ENCODE peak calls at places on chromosomes 6 and 20, in eight cellular contexts. One of them, this sample, is unnamed.

GRCh38 chr6:40312213-40313015 is 274.8 kb downstream of the LRFN2 start:
- DNase-seq in WTC11: no peak
- DNase-seq in foreskin fibroblast: no peak
- DNase-seq in NCI-H1417: no peak
- DNase-seq in LoVo: no peak
- DNase-seq in cardiac fibroblast: no peak
- DNase-seq in NCI-H1105 treated with DMSO at 0.1 percent for 48 hours: no peak
- DNase-seq in aorta: no peak
- DNase-seq in this sample: no peak

GRCh38 chr20:62627901-62628612 is 14.2 kb upstream of the SLCO4A1 start:
- DNase-seq in aorta: no peak
- DNase-seq in foreskin fibroblast: peak; percentile 59
- DNase-seq in NCI-H1417: peak; percentile 20
- DNase-seq in WTC11: no peak
- DNase-seq in NCI-H1105 treated with DMSO at 0.1 percent for 48 hours: no peak
- DNase-seq in LoVo: no peak
- DNase-seq in cardiac fibroblast: no peak
- DNase-seq in this sample: no peak

GRCh38 chr20:47262365-47263013 is 94.0 kb downstream of the ZMYND8 start:
- DNase-seq in NCI-H1105 treated with DMSO at 0.1 percent for 48 hours: peak; percentile 80
- DNase-seq in aorta: peak; percentile 39
- DNase-seq in foreskin fibroblast: no peak
- DNase-seq in LoVo: no peak
- DNase-seq in WTC11: no peak
- DNase-seq in NCI-H1417: peak; percentile 38
- DNase-seq in cardiac fibroblast: no peak
- DNase-seq in this sample: no peak

GRCh38 chr6:36427781-36428345 is 14.8 kb downstream of the PXT1 start:
- DNase-seq in aorta: no peak
- DNase-seq in cardiac fibroblast: peak; percentile 69
- DNase-seq in NCI-H1417: no peak
- DNase-seq in foreskin fibroblast: no peak
- DNase-seq in LoVo: no peak
- DNase-seq in NCI-H1105 treated with DMSO at 0.1 percent for 48 hours: no peak
- DNase-seq in WTC11: no peak
- DNase-seq in this sample: no peak

GRCh38 chr20:58647814-58648501 is 3.1 kb upstream of the STX16 start:
- DNase-seq in aorta: no peak
- DNase-seq in cardiac fibroblast: peak; percentile 81
- DNase-seq in LoVo: no peak
- DNase-seq in WTC11: peak; percentile 8
- DNase-seq in NCI-H1105 treated with DMSO at 0.1 percent for 48 hours: no peak
- DNase-seq in NCI-H1417: no peak
- DNase-seq in foreskin fibroblast: no peak
- DNase-seq in this sample: no peak

GRCh38 chr6:169225131-169225576 is 28.5 kb downstream of the THBS2 start:
- DNase-seq in aorta: peak; percentile 70
- DNase-seq in cardiac fibroblast: no peak
- DNase-seq in NCI-H1105 treated with DMSO at 0.1 percent for 48 hours: no peak
- DNase-seq in WTC11: no peak
- DNase-seq in NCI-H1417: no peak
- DNase-seq in LoVo: no peak
- DNase-seq in foreskin fibroblast: no peak
- DNase-seq in this sample: peak; percentile 70

GRCh38 chr20:63624486-63624885 is 2.4 kb downstream of the GMEB2 start:
- DNase-seq in cardiac fibroblast: peak; percentile 31
- DNase-seq in LoVo: no peak
- DNase-seq in aorta: peak; percentile 31
- DNase-seq in NCI-H1105 treated with DMSO at 0.1 percent for 48 hours: no peak
- DNase-seq in WTC11: no peak
- DNase-seq in NCI-H1417: no peak
- DNase-seq in foreskin fibroblast: peak; percentile 34
- DNase-seq in this sample: no peak

GRCh38 chr6:133504761-133505160 is 263.6 kb downstream of the EYA4 start:
- DNase-seq in NCI-H1105 treated with DMSO at 0.1 percent for 48 hours: no peak
- DNase-seq in foreskin fibroblast: no peak
- DNase-seq in NCI-H1417: no peak
- DNase-seq in cardiac fibroblast: peak; percentile 6
- DNase-seq in LoVo: no peak
- DNase-seq in aorta: no peak
- DNase-seq in WTC11: no peak
- DNase-seq in this sample: no peak

GRCh38 chr6:79778794-79779193 is 147.7 kb downstream of the SH3BGRL2 start:
- DNase-seq in aorta: no peak
- DNase-seq in NCI-H1105 treated with DMSO at 0.1 percent for 48 hours: no peak
- DNase-seq in NCI-H1417: no peak
- DNase-seq in LoVo: no peak
- DNase-seq in WTC11: no peak
- DNase-seq in foreskin fibroblast: no peak
- DNase-seq in cardiac fibroblast: no peak
- DNase-seq in this sample: no peak

GRCh38 chr6:34610819-34611477 is 54.8 kb upstream of the SPDEF start:
- DNase-seq in aorta: no peak
- DNase-seq in NCI-H1417: no peak
- DNase-seq in LoVo: peak; percentile 50
- DNase-seq in cardiac fibroblast: peak; percentile 91
- DNase-seq in foreskin fibroblast: peak; percentile 87
- DNase-seq in WTC11: no peak
- DNase-seq in NCI-H1105 treated with DMSO at 0.1 percent for 48 hours: no peak
- DNase-seq in this sample: no peak

GRCh38 chr6:158496700-158497099 is 63.2 kb upstream of the TMEM181 start:
- DNase-seq in WTC11: no peak
- DNase-seq in aorta: no peak
- DNase-seq in LoVo: no peak
- DNase-seq in cardiac fibroblast: no peak
- DNase-seq in foreskin fibroblast: no peak
- DNase-seq in NCI-H1105 treated with DMSO at 0.1 percent for 48 hours: peak; percentile 15
- DNase-seq in NCI-H1417: peak; percentile 28
- DNase-seq in this sample: no peak

GRCh38 chr6:54282186-54282585 is 26.1 kb upstream of the TINAG start:
- DNase-seq in WTC11: no peak
- DNase-seq in aorta: no peak
- DNase-seq in NCI-H1417: no peak
- DNase-seq in NCI-H1105 treated with DMSO at 0.1 percent for 48 hours: no peak
- DNase-seq in foreskin fibroblast: peak; percentile 94
- DNase-seq in cardiac fibroblast: peak; percentile 61
- DNase-seq in LoVo: peak; percentile 10
- DNase-seq in this sample: no peak

GRCh38 chr6:26249959-26250805 is 114.8 kb upstream of the BTN3A2 start:
- DNase-seq in NCI-H1417: peak; percentile 94
- DNase-seq in aorta: peak; percentile 78
- DNase-seq in NCI-H1105 treated with DMSO at 0.1 percent for 48 hours: peak; percentile 94
- DNase-seq in foreskin fibroblast: no peak
- DNase-seq in LoVo: peak; percentile 68
- DNase-seq in WTC11: peak; percentile 74
- DNase-seq in cardiac fibroblast: peak; percentile 83
- DNase-seq in this sample: no peak

GRCh38 chr6:149933461-149933860 is 8.4 kb upstream of the ULBP2 start:
- DNase-seq in LoVo: no peak
- DNase-seq in aorta: no peak
- DNase-seq in NCI-H1105 treated with DMSO at 0.1 percent for 48 hours: no peak
- DNase-seq in cardiac fibroblast: no peak
- DNase-seq in WTC11: no peak
- DNase-seq in foreskin fibroblast: no peak
- DNase-seq in NCI-H1417: peak; percentile 40
- DNase-seq in this sample: peak; percentile 29

GRCh38 chr6:26194774-26195375 is 107.6 kb downstream of the HFE start:
- DNase-seq in NCI-H1105 treated with DMSO at 0.1 percent for 48 hours: no peak
- DNase-seq in LoVo: no peak
- DNase-seq in NCI-H1417: no peak
- DNase-seq in aorta: no peak
- DNase-seq in WTC11: no peak
- DNase-seq in cardiac fibroblast: no peak
- DNase-seq in foreskin fibroblast: no peak
- DNase-seq in this sample: no peak

GRCh38 chr20:36591281-36591680 is 14.3 kb upstream of the RAB5IF start:
- DNase-seq in NCI-H1105 treated with DMSO at 0.1 percent for 48 hours: no peak
- DNase-seq in foreskin fibroblast: no peak
- DNase-seq in NCI-H1417: no peak
- DNase-seq in cardiac fibroblast: no peak
- DNase-seq in aorta: no peak
- DNase-seq in LoVo: no peak
- DNase-seq in WTC11: no peak
- DNase-seq in this sample: no peak

GRCh38 chr6:34543421-34543820 is 12.7 kb downstream of the SPDEF start:
- DNase-seq in cardiac fibroblast: peak; percentile 71
- DNase-seq in NCI-H1105 treated with DMSO at 0.1 percent for 48 hours: no peak
- DNase-seq in WTC11: no peak
- DNase-seq in LoVo: no peak
- DNase-seq in NCI-H1417: no peak
- DNase-seq in foreskin fibroblast: peak; percentile 58
- DNase-seq in aorta: no peak
- DNase-seq in this sample: no peak

GRCh38 chr20:33984320-33984719 is 9.4 kb upstream of the RALY start:
- DNase-seq in aorta: no peak
- DNase-seq in LoVo: no peak
- DNase-seq in cardiac fibroblast: no peak
- DNase-seq in NCI-H1417: peak; percentile 44
- DNase-seq in foreskin fibroblast: no peak
- DNase-seq in NCI-H1105 treated with DMSO at 0.1 percent for 48 hours: peak; percentile 34
- DNase-seq in WTC11: no peak
- DNase-seq in this sample: no peak

GRCh38 chr20:49276895-49277785 is 717 bp downstream of the ZNFX1 start:
- DNase-seq in WTC11: peak; percentile 20
- DNase-seq in aorta: peak; percentile 80
- DNase-seq in NCI-H1105 treated with DMSO at 0.1 percent for 48 hours: no peak
- DNase-seq in foreskin fibroblast: no peak
- DNase-seq in NCI-H1417: no peak
- DNase-seq in cardiac fibroblast: no peak
- DNase-seq in LoVo: no peak
- DNase-seq in this sample: peak; percentile 82

GRCh38 chr6:87366428-87366827 is 21.8 kb downstream of the C6orf163 start:
- DNase-seq in aorta: no peak
- DNase-seq in LoVo: no peak
- DNase-seq in NCI-H1105 treated with DMSO at 0.1 percent for 48 hours: no peak
- DNase-seq in foreskin fibroblast: peak; percentile 6
- DNase-seq in NCI-H1417: no peak
- DNase-seq in WTC11: no peak
- DNase-seq in cardiac fibroblast: peak; percentile 6
- DNase-seq in this sample: no peak

GRCh38 chr6:35044145-35044745 is 96.9 kb downstream of the TCP11 start:
- DNase-seq in foreskin fibroblast: no peak
- DNase-seq in WTC11: no peak
- DNase-seq in LoVo: no peak
- DNase-seq in NCI-H1105 treated with DMSO at 0.1 percent for 48 hours: no peak
- DNase-seq in cardiac fibroblast: peak; percentile 75
- DNase-seq in NCI-H1417: peak; percentile 89
- DNase-seq in aorta: no peak
- DNase-seq in this sample: no peak

GRCh38 chr6:16635810-16636602 is 125.3 kb downstream of the ATXN1 start:
- DNase-seq in LoVo: no peak
- DNase-seq in foreskin fibroblast: no peak
- DNase-seq in aorta: no peak
- DNase-seq in NCI-H1417: no peak
- DNase-seq in NCI-H1105 treated with DMSO at 0.1 percent for 48 hours: no peak
- DNase-seq in cardiac fibroblast: peak; percentile 67
- DNase-seq in WTC11: peak; percentile 16
- DNase-seq in this sample: no peak

This sample was measured in coronary artery.